ENCODE peak calls at places on chromosomes 13 and 19, in eight cellular contexts. Z is A549, P is sigmoid colon, T is body of pancreas, G is uterus, R is prostate gland, O is H1, E is heart left ventricle. A is an unnamed sample.
A peak's percentile ranks its signal among the peaks of the same experiment; 100 is the strongest.

GRCh38 chr19:18593367-18594095 is 4.9 kb downstream of the REX1BD start:
- DNase-seq in Z (no peak), P (no peak), T (no peak), G (no peak), R (no peak), O (no peak), E (no peak), A (no peak)

GRCh38 chr19:40806385-40807146 is 7.6 kb downstream of the EGLN2 start:
- DNase-seq in Z (peak; percentile 100), P (peak; percentile 92), T (peak; percentile 81), G (peak; percentile 84), R (peak; percentile 54), O (peak; percentile 90), E (peak; percentile 85), A (peak; percentile 81)

GRCh38 chr19:12703056-12703455 is 6.6 kb upstream of the FBXW9 start:
- DNase-seq in Z (no peak), P (no peak), T (no peak), G (no peak), R (no peak), O (peak; percentile 82), E (no peak), A (no peak)

GRCh38 chr19:1531587-1531986 is 7.7 kb downstream of the PLK5 start:
- DNase-seq in Z (no peak), P (no peak), T (no peak), G (no peak), R (no peak), O (no peak), E (no peak), A (no peak)

GRCh38 chr13:39816936-39817335 is 161.5 kb downstream of the COG6 start:
- DNase-seq in Z (no peak), P (no peak), T (no peak), G (no peak), R (no peak), O (no peak), E (no peak), A (no peak)

GRCh38 chr13:103547914-103548313 is 481.7 kb upstream of the SLC10A2 start:
- DNase-seq in Z (no peak), P (no peak), T (no peak), G (no peak), R (no peak), O (no peak), E (no peak), A (no peak)

GRCh38 chr13:44790289-44790688 is 199.0 kb downstream of the NUFIP1 start:
- DNase-seq in Z (no peak), P (no peak), T (no peak), G (no peak), R (no peak), O (peak; percentile 13), E (no peak), A (no peak)

GRCh38 chr19:1001538-1002166 is 1.4 kb downstream of the GRIN3B start:
- DNase-seq in Z (no peak), P (no peak), T (no peak), G (peak; percentile 56), R (no peak), O (no peak), E (peak; percentile 64), A (no peak)

GRCh38 chr13:60944863-60945262 is 470.8 kb downstream of the PCDH20 start:
- DNase-seq in Z (no peak), P (no peak), T (no peak), G (no peak), R (peak; percentile 47), O (no peak), E (no peak), A (no peak)

GRCh38 chr19:42271045-42271419 is 2.0 kb downstream of the CIC start:
- DNase-seq in Z (no peak), P (no peak), T (no peak), G (no peak), R (no peak), O (no peak), E (peak; percentile 18), A (no peak)

GRCh38 chr13:100954430-100955361 is 280.1 kb upstream of the TMTC4 start:
- DNase-seq in Z (no peak), P (no peak), T (no peak), G (no peak), R (no peak), O (no peak), E (no peak), A (no peak)

GRCh38 chr13:91630916-91631315 is 232.5 kb downstream of the GPC5 start:
- DNase-seq in Z (no peak), P (no peak), T (no peak), G (no peak), R (no peak), O (no peak), E (no peak), A (no peak)

GRCh38 chr13:21683034-21683733 is 12.3 kb downstream of the FGF9 start:
- DNase-seq in Z (no peak), P (no peak), T (no peak), G (no peak), R (no peak), O (no peak), E (no peak), A (no peak)

GRCh38 chr19:53549354-53549753 is 11.4 kb downstream of the ZNF331 start:
- DNase-seq in Z (no peak), P (no peak), T (peak; percentile 24), G (no peak), R (no peak), O (no peak), E (no peak), A (no peak)

GRCh38 chr13:81078048-81078447 is 737.1 kb upstream of the SPRY2 start:
- DNase-seq in Z (no peak), P (no peak), T (no peak), G (no peak), R (no peak), O (no peak), E (no peak), A (no peak)

GRCh38 chr19:2952953-2953481 is 8.2 kb upstream of the ZNF77 start:
- DNase-seq in Z (no peak), P (no peak), T (peak; percentile 93), G (no peak), R (peak; percentile 92), O (no peak), E (no peak), A (no peak)

GRCh38 chr19:14369399-14370168 is 11.7 kb upstream of the ADGRE5 start:
- DNase-seq in Z (no peak), P (no peak), T (no peak), G (peak; percentile 62), R (no peak), O (no peak), E (peak; percentile 63), A (no peak)

GRCh38 chr19:919157-920050 is 2.3 kb downstream of the KISS1R start:
- DNase-seq in Z (no peak), P (no peak), T (no peak), G (no peak), R (no peak), O (no peak), E (no peak), A (no peak)

GRCh38 chr19:51664997-51665396 is 18.4 kb upstream of the SIGLEC14 start:
- DNase-seq in Z (no peak), P (no peak), T (no peak), G (no peak), R (no peak), O (no peak), E (no peak), A (no peak)

GRCh38 chr13:38350114-38350617 is 515 bp downstream of the UFM1 start:
- DNase-seq in Z (peak; percentile 25), P (peak; percentile 78), T (peak; percentile 80), G (peak; percentile 54), R (peak; percentile 58), O (no peak), E (peak; percentile 54), A (peak; percentile 61)

DNA sequence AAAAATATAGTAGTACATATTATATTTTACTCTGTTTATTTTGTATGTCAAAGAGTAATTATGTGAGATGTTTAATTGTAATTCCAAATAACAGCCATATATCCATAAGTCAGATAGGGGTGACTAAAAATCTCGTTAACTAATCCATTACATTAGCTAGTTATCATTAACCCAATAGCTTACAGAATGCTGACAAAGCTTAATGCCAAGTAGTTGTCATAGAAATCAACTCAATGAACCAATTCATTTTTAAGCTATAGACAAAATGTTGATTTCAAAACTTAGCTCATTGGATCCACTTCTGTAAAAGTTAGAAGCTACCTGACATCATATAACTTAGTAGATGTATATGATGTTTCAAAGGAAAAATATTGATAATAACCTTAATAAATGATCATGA is 206.7 kb upstream of the SLITRK1 start:
- DNase-seq in Z (no peak), P (no peak), T (no peak), G (no peak), R (no peak), O (no peak), E (no peak), A (no peak)
- TF ChIP-seq POLR2A in Z (no peak), P (no peak), T (no peak), G (no peak), R (no peak), O (no peak), E (no peak), A (no peak)

DNA sequence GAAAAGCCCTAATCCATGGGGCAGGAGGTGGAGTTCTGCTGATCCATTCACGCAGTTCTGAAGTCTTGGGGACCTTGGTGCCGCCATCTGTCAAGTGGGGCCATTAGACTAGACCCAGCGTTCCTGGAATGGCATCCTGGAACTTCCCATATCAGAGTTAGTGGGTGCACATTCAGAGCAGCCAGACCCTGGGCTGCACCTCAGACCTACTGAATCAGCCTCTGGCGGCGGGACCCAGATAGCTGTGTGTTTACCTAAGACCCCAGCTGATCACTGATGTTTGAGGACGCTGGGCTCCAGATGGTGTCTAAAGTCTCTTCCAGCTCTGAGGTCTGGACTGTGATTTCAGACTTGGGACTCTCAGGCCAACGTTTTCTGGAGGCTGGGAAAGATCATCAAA is 12.8 kb downstream of the POP4 start:
- DNase-seq in Z (no peak), P (no peak), T (no peak), G (no peak), R (no peak), O (no peak), E (no peak), A (no peak)
- H3K4me3 ChIP-seq in Z (no peak overlapping the region), P (no peak overlapping the region), T (no peak overlapping the region), G (no peak overlapping the region), R (no peak overlapping the region), O (no peak overlapping the region), E (no peak overlapping the region), A (no peak overlapping the region)

GRCh38 chr13:105047676-105048295 is 1487.7 kb downstream of the EFNB2 start:
- DNase-seq in Z (no peak), P (no peak), T (no peak), G (no peak), R (no peak), O (no peak), E (no peak), A (no peak)
- H3K4me1 ChIP-seq in Z (no peaks in the 10 kb centered on the region), P (no peaks in the 10 kb centered on the region), T (no peaks in the 10 kb centered on the region), G (no peaks in the 10 kb centered on the region), R (no peaks in the 10 kb centered on the region), O (no peaks in the 10 kb centered on the region), E (no peaks in the 10 kb centered on the region), A (no peaks in the 10 kb centered on the region)

DNA sequence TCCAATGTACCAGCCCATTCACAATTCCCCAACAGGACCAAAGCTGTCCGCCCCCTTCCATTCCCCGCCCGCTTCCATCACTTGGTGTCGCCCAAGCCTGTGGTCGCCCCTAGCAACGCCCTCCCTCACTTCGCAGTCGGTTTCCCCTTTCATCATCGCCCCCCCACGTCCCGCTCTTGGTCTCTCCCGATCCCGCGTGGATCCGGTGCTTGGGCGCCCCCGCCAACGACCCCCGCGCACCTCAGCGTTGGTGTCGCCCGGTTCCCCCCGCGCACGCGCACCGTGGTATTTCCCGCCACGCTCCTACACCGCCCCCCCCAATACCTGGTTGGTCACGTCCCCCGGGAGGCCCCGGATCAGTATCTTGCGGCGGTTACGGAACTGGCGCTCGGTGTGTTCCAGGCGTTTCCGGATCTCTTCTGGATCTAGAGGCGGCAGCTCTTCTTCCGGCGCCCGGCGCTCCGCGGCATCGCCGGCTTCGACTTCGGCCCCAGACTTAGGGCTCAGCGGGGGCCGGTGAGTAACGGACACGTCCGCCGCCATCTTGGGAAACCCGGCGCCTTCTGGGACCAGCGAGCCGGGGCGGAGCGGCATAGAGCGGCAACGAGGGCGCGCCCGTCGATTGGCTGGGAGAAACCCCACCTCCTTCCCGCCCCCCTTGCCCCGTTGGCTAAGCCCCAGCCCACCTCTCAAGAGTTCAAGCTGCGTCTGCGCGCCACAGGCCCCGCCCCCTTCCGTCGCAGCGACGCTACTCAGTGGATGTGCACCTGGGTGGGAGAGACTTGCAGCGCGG is at the start of gene RAVER1:
- DNase-seq in Z (peak; percentile 88), P (peak; percentile 99), T (peak; percentile 98), G (peak; percentile 98), R (peak; percentile 97), O (peak; percentile 84), E (peak; percentile 99), A (peak; percentile 99)
- TF ChIP-seq POLR2A in Z (peak; percentile 70), P (peak; percentile 56), T (peak; percentile 61), G (peak; percentile 65), R (peak; percentile 50), O (peak; percentile 78), E (no peak), A (peak; percentile 81)

A was measured in ovary.